ENCODE peak calls at places on chromosomes 6 and 20, in five cellular contexts. L is HTR-8/SVneo, G is NCI-H1092, H is suprapubic skin, Z is endothelial cell. N is an unnamed sample.

GRCh38 chr20:11912013-11912663 is 5.6 kb upstream of the BTBD3 start:
- DNase-seq in H (no peak), G (no peak), L (no peak), Z (peak; percentile 8), N (peak; percentile 29)

GRCh38 chr6:117976030-117976651 is 69.1 kb downstream of the SLC35F1 start:
- DNase-seq in G (peak; percentile 23), H (no peak), Z (peak; percentile 33), L (peak; percentile 25), N (peak; percentile 90)

GRCh38 chr6:55040102-55040848 is 134.0 kb upstream of the HCRTR2 start:
- DNase-seq in H (no peak), G (no peak), Z (no peak), L (no peak), N (no peak)

GRCh38 chr6:75283907-75284284 is 696 bp downstream of the TMEM30A start:
- DNase-seq in H (no peak), L (no peak), G (no peak), Z (no peak), N (no peak)

GRCh38 chr6:42375905-42376304 is 75.8 kb downstream of the TRERF1 start:
- DNase-seq in L (no peak), G (no peak), H (no peak), Z (no peak), N (no peak)

GRCh38 chr6:1912731-1913130 is 303.0 kb downstream of the FOXC1 start:
- DNase-seq in H (no peak), Z (no peak), G (no peak), L (no peak), N (no peak)

GRCh38 chr20:2740702-2741101 is 48.1 kb downstream of the EBF4 start:
- DNase-seq in L (no peak), Z (no peak), G (no peak), H (no peak), N (no peak)

GRCh38 chr20:15699431-15700146 is 873.7 kb downstream of the KIF16B start:
- DNase-seq in L (no peak), G (no peak), Z (no peak), H (no peak), N (peak; percentile 36)